ENCODE peak calls at places on chromosomes 5 and 9, in five cellular contexts. One of them, this sample, is unnamed.

GRCh38 chr5:147485046-147485445 is 24.8 kb downstream of the DPYSL3 start:
- DNase-seq in coronary artery: no peak
- DNase-seq in dorsolateral prefrontal cortex: no peak
- DNase-seq in PC-3: no peak
- DNase-seq in Calu3: no peak
- DNase-seq in this sample: no peak

GRCh38 chr5:73451218-73452130 is 2.9 kb upstream of the FOXD1 start:
- DNase-seq in coronary artery: no peak
- DNase-seq in dorsolateral prefrontal cortex: peak
- DNase-seq in PC-3: peak
- DNase-seq in Calu3: peak
- DNase-seq in this sample: no peak

GRCh38 chr9:93005876-93006275 is 52.6 kb upstream of the SUSD3 start:
- DNase-seq in coronary artery: no peak
- DNase-seq in dorsolateral prefrontal cortex: no peak
- DNase-seq in PC-3: no peak
- DNase-seq in Calu3: no peak
- DNase-seq in this sample: no peak

GRCh38 chr9:69900406-69900805 is 79.8 kb downstream of the CFAP95 start:
- DNase-seq in coronary artery: no peak
- DNase-seq in dorsolateral prefrontal cortex: no peak
- DNase-seq in PC-3: peak
- DNase-seq in Calu3: no peak
- DNase-seq in this sample: no peak

GRCh38 chr9:129759804-129760502 is 7.1 kb upstream of the PTGES start:
- DNase-seq in coronary artery: no peak
- DNase-seq in dorsolateral prefrontal cortex: no peak
- DNase-seq in PC-3: no peak
- DNase-seq in Calu3: no peak
- DNase-seq in this sample: no peak

GRCh38 chr5:17634160-17634559 is at the start of gene TAF11L14:
- DNase-seq in coronary artery: no peak
- DNase-seq in dorsolateral prefrontal cortex: no peak
- DNase-seq in PC-3: no peak
- DNase-seq in Calu3: no peak
- DNase-seq in this sample: no peak

GRCh38 chr5:120567921-120568320 is 103.8 kb downstream of the PRR16 start:
- DNase-seq in coronary artery: no peak
- DNase-seq in dorsolateral prefrontal cortex: no peak
- DNase-seq in PC-3: no peak
- DNase-seq in Calu3: no peak
- DNase-seq in this sample: no peak

GRCh38 chr9:124348831-124349230 is 66.4 kb downstream of the PSMB7 start:
- DNase-seq in coronary artery: no peak
- DNase-seq in dorsolateral prefrontal cortex: no peak
- DNase-seq in PC-3: no peak
- DNase-seq in Calu3: no peak
- DNase-seq in this sample: no peak

GRCh38 chr5:37776826-37777225 is 63.0 kb downstream of the GDNF start:
- DNase-seq in coronary artery: no peak
- DNase-seq in dorsolateral prefrontal cortex: no peak
- DNase-seq in PC-3: no peak
- DNase-seq in Calu3: no peak
- DNase-seq in this sample: no peak

GRCh38 chr5:54360089-54360488 is 49.7 kb upstream of the ARL15 start:
- DNase-seq in coronary artery: no peak
- DNase-seq in dorsolateral prefrontal cortex: no peak
- DNase-seq in PC-3: peak
- DNase-seq in Calu3: peak
- DNase-seq in this sample: peak

GRCh38 chr9:86586144-86586494 is 231.9 kb upstream of the TUT7 start:
- DNase-seq in coronary artery: no peak
- DNase-seq in dorsolateral prefrontal cortex: no peak
- DNase-seq in PC-3: no peak
- DNase-seq in Calu3: no peak
- DNase-seq in this sample: no peak

GRCh38 chr9:16405421-16405820 is 465.0 kb downstream of the BNC2 start:
- DNase-seq in coronary artery: no peak
- DNase-seq in dorsolateral prefrontal cortex: no peak
- DNase-seq in PC-3: no peak
- DNase-seq in Calu3: no peak
- DNase-seq in this sample: no peak

GRCh38 chr5:80963966-80964481 is 3.9 kb downstream of the RASGRF2 start:
- DNase-seq in coronary artery: no peak
- DNase-seq in dorsolateral prefrontal cortex: no peak
- DNase-seq in PC-3: peak
- DNase-seq in Calu3: no peak
- DNase-seq in this sample: no peak

GRCh38 chr9:80012557-80013330 is 441.0 kb downstream of the TLE4 start:
- DNase-seq in coronary artery: no peak
- DNase-seq in dorsolateral prefrontal cortex: no peak
- DNase-seq in PC-3: no peak
- DNase-seq in Calu3: no peak
- DNase-seq in this sample: no peak

GRCh38 chr9:75892168-75892901 is 1.9 kb downstream of the PCSK5 start:
- DNase-seq in coronary artery: peak
- DNase-seq in dorsolateral prefrontal cortex: no peak
- DNase-seq in PC-3: no peak
- DNase-seq in Calu3: peak
- DNase-seq in this sample: no peak

GRCh38 chr9:34451135-34451534 is 7.2 kb downstream of the FAM219A start:
- DNase-seq in coronary artery: no peak
- DNase-seq in dorsolateral prefrontal cortex: no peak
- DNase-seq in PC-3: no peak
- DNase-seq in Calu3: no peak
- DNase-seq in this sample: no peak

GRCh38 chr5:148970228-148970627 is 92.6 kb downstream of the SH3TC2 start:
- DNase-seq in coronary artery: no peak
- DNase-seq in dorsolateral prefrontal cortex: peak
- DNase-seq in PC-3: peak
- DNase-seq in Calu3: no peak
- DNase-seq in this sample: no peak

GRCh38 chr9:27033815-27034403 is 28.4 kb upstream of the LRRC19 start:
- DNase-seq in coronary artery: no peak
- DNase-seq in dorsolateral prefrontal cortex: peak
- DNase-seq in PC-3: peak
- DNase-seq in Calu3: peak
- DNase-seq in this sample: no peak

GRCh38 chr9:137467161-137467581 is 8.0 kb upstream of the NSMF start:
- DNase-seq in coronary artery: peak
- DNase-seq in dorsolateral prefrontal cortex: no peak
- DNase-seq in PC-3: no peak
- DNase-seq in Calu3: no peak
- DNase-seq in this sample: no peak

GRCh38 chr5:42250-42649 is 49.7 kb upstream of the PLEKHG4B start:
- DNase-seq in coronary artery: no peak
- DNase-seq in dorsolateral prefrontal cortex: no peak
- DNase-seq in PC-3: peak
- DNase-seq in Calu3: peak
- DNase-seq in this sample: no peak

GRCh38 chr9:133563286-133564213 is 29.0 kb downstream of the ADAMTSL2 start:
- DNase-seq in coronary artery: no peak
- DNase-seq in dorsolateral prefrontal cortex: no peak
- DNase-seq in PC-3: peak
- DNase-seq in Calu3: peak
- DNase-seq in this sample: no peak

GRCh38 chr5:157366741-157367684 is 93.0 kb upstream of the NIPAL4 start:
- DNase-seq in coronary artery: no peak
- DNase-seq in dorsolateral prefrontal cortex: no peak
- DNase-seq in PC-3: peak
- DNase-seq in Calu3: no peak
- DNase-seq in this sample: no peak
- TF ChIP-seq CTCF in coronary artery: no peak
- TF ChIP-seq CTCF in dorsolateral prefrontal cortex: peak
- TF ChIP-seq CTCF in PC-3: peak
- TF ChIP-seq CTCF in Calu3: peak
- TF ChIP-seq CTCF in this sample: peak

GRCh38 chr5:141475625-141476131 is at the start of gene PCDHGC3:
- DNase-seq in coronary artery: peak
- DNase-seq in dorsolateral prefrontal cortex: peak
- DNase-seq in PC-3: no peak
- DNase-seq in Calu3: peak
- DNase-seq in this sample: peak
- TF ChIP-seq CTCF in coronary artery: no peak
- TF ChIP-seq CTCF in dorsolateral prefrontal cortex: peak
- TF ChIP-seq CTCF in PC-3: no peak
- TF ChIP-seq CTCF in Calu3: no peak
- TF ChIP-seq CTCF in this sample: peak

DNA sequence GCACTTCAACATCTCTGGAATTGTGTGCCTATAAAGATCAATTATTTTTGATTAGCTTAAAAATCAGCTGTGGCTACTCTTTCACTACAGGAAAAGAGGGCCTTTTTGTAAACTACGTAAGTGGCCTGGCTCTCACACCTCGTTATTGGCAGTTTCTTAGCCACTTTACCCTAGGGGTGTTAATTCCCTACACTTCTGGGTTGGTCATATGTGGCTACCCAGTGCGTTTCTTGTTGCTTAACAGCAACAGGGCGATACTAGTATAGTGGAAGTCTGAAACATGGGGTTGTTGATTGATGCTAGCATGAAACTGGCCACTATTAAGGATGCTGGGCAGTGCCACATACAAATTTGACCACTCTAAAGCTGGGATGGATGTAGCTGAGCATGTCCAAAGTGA is 174.7 kb upstream of the CDH12 start:
- DNase-seq in coronary artery: no peak
- DNase-seq in dorsolateral prefrontal cortex: no peak
- DNase-seq in PC-3: no peak
- DNase-seq in Calu3: no peak
- DNase-seq in this sample: no peak
- TF ChIP-seq CTCF in coronary artery: no peak
- TF ChIP-seq CTCF in dorsolateral prefrontal cortex: no peak
- TF ChIP-seq CTCF in PC-3: no peak
- TF ChIP-seq CTCF in Calu3: no peak
- TF ChIP-seq CTCF in this sample: no peak

GRCh38 chr9:78781681-78782080 is 484.8 kb downstream of the PSAT1 start:
- DNase-seq in coronary artery: no peak
- DNase-seq in dorsolateral prefrontal cortex: no peak
- DNase-seq in PC-3: peak
- DNase-seq in Calu3: no peak
- DNase-seq in this sample: no peak

GRCh38 chr9:78786794-78787193 is 489.9 kb downstream of the PSAT1 start:
- DNase-seq in coronary artery: no peak
- DNase-seq in dorsolateral prefrontal cortex: no peak
- DNase-seq in PC-3: peak
- DNase-seq in Calu3: no peak
- DNase-seq in this sample: no peak

GRCh38 chr9:78782234-78782633 is 485.3 kb downstream of the PSAT1 start:
- DNase-seq in coronary artery: no peak
- DNase-seq in dorsolateral prefrontal cortex: no peak
- DNase-seq in PC-3: no peak
- DNase-seq in Calu3: no peak
- DNase-seq in this sample: no peak

GRCh38 chr9:78782858-78783257 is 485.9 kb downstream of the PSAT1 start:
- DNase-seq in coronary artery: no peak
- DNase-seq in dorsolateral prefrontal cortex: no peak
- DNase-seq in PC-3: peak
- DNase-seq in Calu3: no peak
- DNase-seq in this sample: no peak

DNA sequence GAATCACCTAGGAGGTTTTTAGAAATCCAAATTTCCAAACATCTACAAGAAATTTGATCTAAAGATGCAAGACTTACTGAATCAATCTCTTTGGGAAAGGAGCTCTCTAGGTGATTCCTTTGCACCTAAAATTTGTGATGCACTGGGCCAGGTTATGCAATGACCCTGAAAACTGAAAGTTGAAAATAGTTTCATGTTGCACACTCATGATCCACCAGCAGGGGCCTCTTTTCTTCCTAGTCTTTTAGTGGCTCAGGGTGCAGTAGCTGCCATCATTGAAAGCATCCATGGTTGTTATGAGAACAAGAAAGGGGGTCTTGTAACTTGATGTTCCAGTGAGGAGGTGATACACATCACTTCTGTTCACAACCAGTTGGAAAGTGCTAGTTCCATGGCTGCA is 486.8 kb downstream of the PSAT1 start:
- DNase-seq in coronary artery: no peak
- DNase-seq in dorsolateral prefrontal cortex: no peak
- DNase-seq in PC-3: no peak
- DNase-seq in Calu3: no peak
- DNase-seq in this sample: no peak
- TF ChIP-seq CTCF in coronary artery: no peak
- TF ChIP-seq CTCF in dorsolateral prefrontal cortex: no peak
- TF ChIP-seq CTCF in PC-3: peak
- TF ChIP-seq CTCF in Calu3: no peak
- TF ChIP-seq CTCF in this sample: peak

GRCh38 chr9:88278036-88278435 is 110.2 kb upstream of the SPIN1 start:
- DNase-seq in coronary artery: no peak
- DNase-seq in dorsolateral prefrontal cortex: no peak
- DNase-seq in PC-3: no peak
- DNase-seq in Calu3: no peak
- DNase-seq in this sample: no peak

GRCh38 chr9:88280816-88281382 is 107.3 kb upstream of the SPIN1 start:
- DNase-seq in coronary artery: no peak
- DNase-seq in dorsolateral prefrontal cortex: no peak
- DNase-seq in PC-3: no peak
- DNase-seq in Calu3: peak
- DNase-seq in this sample: no peak
- TF ChIP-seq CTCF in coronary artery: no peak
- TF ChIP-seq CTCF in dorsolateral prefrontal cortex: no peak
- TF ChIP-seq CTCF in PC-3: no peak
- TF ChIP-seq CTCF in Calu3: no peak
- TF ChIP-seq CTCF in this sample: no peak

GRCh38 chr5:137497396-137498290 is 1.5 kb downstream of the SPOCK1 start:
- DNase-seq in coronary artery: no peak
- DNase-seq in dorsolateral prefrontal cortex: peak
- DNase-seq in PC-3: peak
- DNase-seq in Calu3: no peak
- DNase-seq in this sample: no peak
- TF ChIP-seq CTCF in coronary artery: no peak
- TF ChIP-seq CTCF in dorsolateral prefrontal cortex: peak
- TF ChIP-seq CTCF in PC-3: peak
- TF ChIP-seq CTCF in Calu3: no peak
- TF ChIP-seq CTCF in this sample: peak

DNA sequence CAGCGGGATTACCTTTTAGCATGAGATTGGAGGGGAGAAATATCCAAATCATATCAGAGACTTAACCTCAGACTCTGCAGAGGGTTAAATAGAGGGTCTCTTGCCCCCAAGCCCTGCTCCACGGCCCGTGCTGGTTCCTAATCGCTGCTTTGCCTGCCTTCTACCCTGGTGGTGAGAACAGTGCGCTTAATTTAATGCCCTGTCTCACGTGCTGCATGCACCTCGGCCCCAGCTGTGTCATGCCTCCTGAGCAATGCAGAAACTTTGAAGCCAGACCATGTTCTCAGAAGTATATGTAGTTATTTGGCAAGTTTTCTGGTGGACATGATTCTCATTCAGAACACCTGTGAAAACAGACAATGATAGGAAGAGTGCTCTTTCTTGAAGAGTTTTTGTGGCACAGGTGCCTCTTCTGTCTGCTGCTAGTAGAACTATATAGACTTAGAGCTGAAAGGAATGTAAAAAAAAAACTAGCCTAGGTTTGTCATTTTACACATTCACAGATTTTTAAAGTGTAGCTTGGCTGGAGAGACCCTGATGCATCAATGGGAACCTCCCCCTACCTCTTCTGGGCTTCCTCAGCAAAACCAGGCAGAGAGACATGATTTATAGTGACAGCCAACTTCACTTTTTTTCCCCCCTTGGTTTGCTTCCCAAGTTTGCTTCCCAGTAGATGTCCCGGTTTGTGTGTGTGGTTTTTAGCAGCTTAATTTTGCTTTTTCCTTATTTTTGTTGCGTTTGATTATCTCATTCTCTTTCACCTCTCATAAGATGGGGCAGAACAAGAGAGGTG is 1.6 kb downstream of the OTULIN start:
- DNase-seq in coronary artery: no peak
- DNase-seq in dorsolateral prefrontal cortex: no peak
- DNase-seq in PC-3: peak
- DNase-seq in Calu3: peak
- DNase-seq in this sample: no peak
- TF ChIP-seq CTCF in coronary artery: no peak
- TF ChIP-seq CTCF in dorsolateral prefrontal cortex: no peak
- TF ChIP-seq CTCF in PC-3: no peak
- TF ChIP-seq CTCF in Calu3: no peak
- TF ChIP-seq CTCF in this sample: peak